ENCODE peak calls at places on chromosome 20, in four cellular contexts. J is IMR-90, Z is H1, H is K562. G is an unnamed sample.

GRCh38 chr20:12941025-12941424 is 67.7 kb upstream of the SPTLC3 start:
- DNase-seq in J (no peak), Z (no peak), H (no peak), G (no peak)

GRCh38 chr20:61274326-61274725 is 22.3 kb downstream of the CDH4 start:
- DNase-seq in J (no peak), Z (no peak), H (no peak), G (no peak)

GRCh38 chr20:58169441-58169840 is 59.0 kb downstream of the ANKRD60 start:
- DNase-seq in J (peak), Z (no peak), H (no peak), G (no peak)

GRCh38 chr20:17787816-17788215 is 88.0 kb downstream of the BANF2 start:
- DNase-seq in J (no peak), Z (no peak), H (no peak), G (no peak)

GRCh38 chr20:44034965-44035635 is 120.4 kb downstream of the TOX2 start:
- DNase-seq in J (no peak), Z (peak), H (no peak), G (no peak)

GRCh38 chr20:5990946-5991345 is 40.5 kb downstream of the MCM8 start:
- DNase-seq in J (no peak), Z (no peak), H (no peak), G (no peak)

GRCh38 chr20:57264151-57264792 is 2.2 kb downstream of the BMP7 start:
- DNase-seq in J (no peak), Z (no peak), H (peak), G (no peak)

GRCh38 chr20:52105045-52105572 is 86.5 kb downstream of the ZFP64 start:
- DNase-seq in J (peak), Z (peak), H (no peak), G (no peak)

GRCh38 chr20:35988910-35989463 is 20.6 kb downstream of the CNBD2 start:
- DNase-seq in J (no peak), Z (no peak), H (no peak), G (no peak)

GRCh38 chr20:13121840-13122515 is 99.1 kb upstream of the ISM1 start:
- DNase-seq in J (no peak), Z (no peak), H (no peak), G (no peak)

GRCh38 chr20:47765715-47766594 is 19.3 kb downstream of the SULF2 start:
- DNase-seq in J (no peak), Z (no peak), H (no peak), G (no peak)

GRCh38 chr20:45095753-45096371 is 5.1 kb downstream of the KCNS1 start:
- DNase-seq in J (peak), Z (peak), H (peak), G (peak)
- TF ChIP-seq CHD1 in J (no peak), Z (no peak), H (no peak), G (no peak)

GRCh38 chr20:59693587-59693986 is 89.2 kb downstream of the PHACTR3 start:
- DNase-seq in J (no peak), Z (no peak), H (no peak), G (no peak)
- TF ChIP-seq CHD1 in J (no peak), Z (no peak), H (no peak), G (no peak)

GRCh38 chr20:10972219-10972860 is 298.5 kb upstream of the JAG1 start:
- DNase-seq in J (no peak), Z (no peak), H (no peak), G (no peak)

GRCh38 chr20:10982692-10983091 is 308.9 kb upstream of the JAG1 start:
- DNase-seq in J (peak), Z (no peak), H (no peak), G (no peak)

GRCh38 chr20:10978713-10979112 is 304.9 kb upstream of the JAG1 start:
- DNase-seq in J (no peak), Z (no peak), H (no peak), G (no peak)

DNA sequence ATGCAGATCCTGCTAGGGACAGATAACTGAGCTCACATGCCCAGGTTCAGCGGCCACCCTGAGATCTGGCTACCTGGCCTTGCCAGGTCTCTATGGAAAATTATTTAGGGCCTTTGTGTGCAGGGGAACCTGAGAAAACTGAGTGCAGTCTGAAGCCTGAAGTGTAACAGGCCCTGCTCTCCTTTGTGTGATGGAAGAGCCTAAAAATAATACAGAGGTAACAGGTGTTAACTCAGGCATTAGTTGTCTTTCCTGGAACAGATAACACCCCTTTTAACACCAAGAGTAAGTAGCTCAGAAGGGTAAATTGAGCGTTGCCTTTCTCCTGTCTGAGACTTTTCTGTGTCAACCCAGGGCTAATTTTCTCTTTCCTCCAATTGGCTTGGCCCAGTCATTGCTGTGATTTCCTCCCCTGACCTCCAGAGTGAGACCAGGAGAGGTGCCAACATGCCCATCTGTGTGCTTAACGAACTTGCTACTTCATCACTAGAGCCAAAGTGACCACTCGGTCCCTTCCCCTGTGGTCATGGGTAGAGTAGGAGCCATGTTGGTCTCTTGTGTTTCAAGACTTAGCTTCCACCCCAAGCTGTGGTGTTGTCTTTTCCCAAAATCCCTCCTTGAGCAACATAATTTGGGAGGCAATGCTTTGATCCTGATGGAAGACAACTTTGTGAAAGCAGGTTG is 304.4 kb upstream of the JAG1 start:
- DNase-seq in J (no peak), Z (no peak), H (no peak), G (no peak)
- TF ChIP-seq CHD1 in J (no peak), Z (no peak), H (no peak), G (no peak)

GRCh38 chr20:25356294-25356933 is 34.2 kb downstream of the ABHD12 start:
- DNase-seq in J (no peak), Z (peak), H (no peak), G (no peak)
- TF ChIP-seq CHD1 in J (no peak), Z (no peak), H (no peak), G (no peak)

DNA sequence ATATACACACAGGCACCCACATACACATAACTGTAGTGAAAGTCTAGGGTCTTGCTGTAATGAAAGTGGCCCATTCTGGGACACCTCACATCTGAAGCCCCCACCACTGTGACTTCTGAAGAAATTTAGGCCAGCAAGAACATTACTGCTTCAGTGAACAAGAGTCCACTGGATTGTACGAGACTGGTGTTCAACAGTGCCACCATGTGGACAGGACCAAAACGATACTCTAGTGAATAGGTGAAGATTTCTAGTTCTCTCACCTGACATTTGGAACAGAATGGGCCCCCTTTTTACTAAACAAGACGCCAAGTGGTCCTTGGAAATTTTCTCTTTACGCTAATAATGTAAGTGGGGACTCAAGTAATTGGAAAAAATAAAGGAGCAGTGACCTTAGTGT is 156.9 kb downstream of the MAFB start:
- DNase-seq in J (no peak), Z (peak), H (peak), G (no peak)
- TF ChIP-seq CHD1 in J (no peak), Z (no peak), H (no peak), G (no peak)